ENCODE peak calls at places on chromosomes 3 and 15, in four cellular contexts. R is SK-N-SH, T is glutamatergic neuron, G is nephron progenitor cell. H is an unnamed sample.

GRCh38 chr3:177673105-177673804 is 476.0 kb upstream of the TBL1XR1 start:
- DNase-seq in R (no peak), T (no peak), G (no peak), H (no peak)

GRCh38 chr3:112390783-112391641 is 58.1 kb downstream of the CD200 start:
- DNase-seq in R (no peak), T (no peak), G (no peak), H (no peak)

GRCh38 chr3:173065543-173065970 is 75.5 kb downstream of the SPATA16 start:
- DNase-seq in R (peak), T (no peak), G (no peak), H (no peak)

GRCh38 chr3:127156651-127157050 is 36.3 kb upstream of the PRR23E start:
- DNase-seq in R (no peak), T (no peak), G (no peak), H (no peak)

GRCh38 chr3:158842946-158843345 is 41.1 kb downstream of the MFSD1 start:
- DNase-seq in R (no peak), T (no peak), G (no peak), H (no peak)

GRCh38 chr3:73768594-73769308 is 144.0 kb upstream of the PDZRN3 start:
- DNase-seq in R (peak), T (no peak), G (no peak), H (no peak)

GRCh38 chr3:173371848-173372487 is 25.6 kb upstream of the NLGN1 start:
- DNase-seq in R (peak), T (peak), G (peak), H (no peak)

GRCh38 chr3:114878119-114878839 is 268.8 kb downstream of the ZBTB20 start:
- DNase-seq in R (no peak), T (no peak), G (no peak), H (no peak)

GRCh38 chr15:33587773-33588172 is 277.0 kb downstream of the RYR3 start:
- DNase-seq in R (no peak), T (no peak), G (no peak), H (no peak)

GRCh38 chr15:31278544-31279220 is 48.0 kb upstream of the KLF13 start:
- DNase-seq in R (peak), T (no peak), G (no peak), H (no peak)

GRCh38 chr3:98812851-98813374 is 49.8 kb downstream of the ST3GAL6 start:
- DNase-seq in R (peak), T (no peak), G (no peak), H (no peak)

GRCh38 chr3:61936344-61936937 is 375.1 kb downstream of the PTPRG start:
- DNase-seq in R (peak), T (peak), G (peak), H (no peak)

GRCh38 chr3:181622365-181622764 is 89.4 kb upstream of the SOX2 start:
- DNase-seq in R (no peak), T (no peak), G (no peak), H (no peak)

GRCh38 chr15:56927816-56928215 is 9.4 kb downstream of the TCF12 start:
- DNase-seq in R (no peak), T (no peak), G (no peak), H (no peak)

GRCh38 chr15:29403778-29404177 is 134.2 kb upstream of the NSMCE3 start:
- DNase-seq in R (no peak), T (no peak), G (no peak), H (no peak)

GRCh38 chr3:151816091-151816604 is 2.2 kb downstream of the AADAC start:
- DNase-seq in R (no peak), T (no peak), G (no peak), H (no peak)

GRCh38 chr15:90990446-90990845 is 3.9 kb downstream of the PRC1 start:
- DNase-seq in R (no peak), T (no peak), G (no peak), H (no peak)

GRCh38 chr3:109806929-109807328 is 469.6 kb upstream of the DPPA4 start:
- DNase-seq in R (no peak), T (no peak), G (no peak), H (peak)

GRCh38 chr15:98951493-98952320 is 55.9 kb downstream of the PGPEP1L start:
- DNase-seq in R (no peak), T (no peak), G (no peak), H (no peak)

GRCh38 chr3:10437272-10437994 is 68.0 kb downstream of the ATP2B2 start:
- DNase-seq in R (no peak), T (no peak), G (no peak), H (peak)

GRCh38 chr3:175433026-175433668 is 574.0 kb downstream of the NAALADL2 start:
- DNase-seq in R (no peak), T (no peak), G (no peak), H (no peak)